ENCODE peak calls at places on chromosomes 13 and 19, in five cellular contexts. Z is T1000; J is stimulated activated effector memory CD8-positive, alpha-beta T cell treated with anti-CD3 and anti-CD28 coated beads, Interleukin-12 subunit alpha, Interleukin-12 subunit beta, amount 100 ng/mL, for 72 hours; U is cardiac muscle cell; R is AG04450. F is an unnamed sample.

GRCh38 chr19:49473868-49474544 is at the start of gene FLT3LG:
- DNase-seq in Z (peak), J (peak), U (peak), R (no peak), F (peak)

GRCh38 chr19:3323704-3324103 is 42.7 kb upstream of the NFIC start:
- DNase-seq in Z (no peak), J (no peak), U (no peak), R (no peak), F (no peak)

GRCh38 chr19:53903055-53903680 is 5.9 kb upstream of the CACNG7 start:
- DNase-seq in Z (no peak), J (no peak), U (peak), R (no peak), F (peak)

GRCh38 chr13:39597828-39598227 is 5.2 kb downstream of the LHFPL6 start:
- DNase-seq in Z (no peak), J (no peak), U (peak), R (no peak), F (no peak)

GRCh38 chr13:109309625-109310363 is 476.6 kb downstream of the IRS2 start:
- DNase-seq in Z (no peak), J (no peak), U (no peak), R (no peak), F (peak)

GRCh38 chr13:68261105-68261504 is 1031.0 kb upstream of the PCDH9 start:
- DNase-seq in Z (no peak), J (no peak), U (no peak), R (no peak), F (no peak)

GRCh38 chr13:111399776-111400505 is 79.5 kb downstream of the TEX29 start:
- DNase-seq in Z (no peak), J (no peak), U (no peak), R (no peak), F (no peak)

GRCh38 chr19:15288146-15288963 is 44.0 kb downstream of the BRD4 start:
- DNase-seq in Z (no peak), J (no peak), U (no peak), R (no peak), F (no peak)

GRCh38 chr13:107266657-107267056 is 698.7 kb upstream of the ARGLU1 start:
- DNase-seq in Z (no peak), J (no peak), U (peak), R (no peak), F (no peak)

GRCh38 chr13:35512271-35512920 is 35.9 kb upstream of the MAB21L1 start:
- DNase-seq in Z (peak), J (no peak), U (peak), R (peak), F (peak)

GRCh38 chr19:48391100-48392005 is at the start of gene KDELR1:
- DNase-seq in Z (peak), J (peak), U (peak), R (no peak), F (peak)

GRCh38 chr13:48896312-48896711 is 79.4 kb upstream of the FNDC3A start:
- DNase-seq in Z (no peak), J (no peak), U (peak), R (peak), F (no peak)

GRCh38 chr13:22594041-22594440 is 586.7 kb upstream of the SGCG start:
- DNase-seq in Z (no peak), J (no peak), U (no peak), R (no peak), F (peak)

GRCh38 chr13:44422755-44423643 is 49.4 kb downstream of the SERP2 start:
- DNase-seq in Z (no peak), J (no peak), U (no peak), R (no peak), F (no peak)

GRCh38 chr13:87080100-87080779 is 590.9 kb upstream of the SLITRK5 start:
- DNase-seq in Z (no peak), J (no peak), U (no peak), R (no peak), F (no peak)

GRCh38 chr19:49676136-49676689 is 858 bp upstream of the PRMT1 start:
- DNase-seq in Z (no peak), J (no peak), U (peak), R (peak), F (peak)

GRCh38 chr13:35256459-35257148 is 219.9 kb downstream of the MAB21L1 start:
- DNase-seq in Z (no peak), J (no peak), U (no peak), R (no peak), F (no peak)

GRCh38 chr13:44174769-44175425 is 198.7 kb upstream of the SERP2 start:
- DNase-seq in Z (no peak), J (no peak), U (peak), R (no peak), F (peak)

GRCh38 chr13:30030141-30030750 is 179.8 kb upstream of the UBL3 start:
- DNase-seq in Z (no peak), J (no peak), U (no peak), R (no peak), F (no peak)

GRCh38 chr19:46351241-46352041 is 4.6 kb downstream of the PPP5C start:
- DNase-seq in Z (peak), J (no peak), U (peak), R (no peak), F (no peak)

GRCh38 chr13:101698400-101698799 is 245.9 kb downstream of the ITGBL1 start:
- DNase-seq in Z (no peak), J (no peak), U (no peak), R (no peak), F (no peak)

GRCh38 chr13:24502567-24503375 is 9.8 kb downstream of the PARP4 start:
- DNase-seq in Z (no peak), J (no peak), U (peak), R (no peak), F (peak)

GRCh38 chr19:35346193-35347052 is 1.3 kb upstream of the FFAR1 start:
- DNase-seq in Z (no peak), J (no peak), U (no peak), R (no peak), F (no peak)

GRCh38 chr19:41892173-41892902 is 9.4 kb downstream of the ARHGEF1 start:
- DNase-seq in Z (no peak), J (no peak), U (no peak), R (no peak), F (no peak)

F was measured in hepatocyte.